ENCODE peak calls at places on chromosomes 16 and 17, in nine cellular contexts. S is HepG2, K is A549, A is HCT116, R is K562, W is SK-N-SH, B is GM12878, P is endothelial cell of umbilical vein, G is H1. F is an unnamed sample.

GRCh38 chr17:44967026-44967906 is 837 bp downstream of the C1QL1 start:
- DNase-seq in P (no peak), R (peak), A (no peak), G (no peak), S (no peak), K (no peak), W (peak), B (no peak), F (no peak)

GRCh38 chr16:28291651-28292626 is at the start of gene SBK1:
- DNase-seq in A (peak), B (peak), P (peak), K (peak), S (peak), R (peak), W (peak), G (no peak), F (peak)

GRCh38 chr16:68190745-68191510 is 45.0 kb downstream of the ESRP2 start:
- DNase-seq in S (peak), K (no peak), B (no peak), R (no peak), A (no peak), G (no peak), W (no peak), P (no peak), F (no peak)

GRCh38 chr16:67030221-67030962 is 1.4 kb downstream of the CBFB start:
- DNase-seq in K (no peak), S (no peak), B (no peak), R (no peak), A (no peak), P (no peak), G (no peak), W (no peak), F (no peak)

GRCh38 chr16:66798162-66798561 is 3.2 kb downstream of the TERB1 start:
- DNase-seq in S (no peak), P (no peak), W (no peak), K (no peak), B (no peak), R (no peak), A (no peak), G (no peak), F (no peak)

GRCh38 chr17:32323784-32324590 is 18.0 kb downstream of the C17orf75 start:
- DNase-seq in P (peak), W (peak), R (no peak), K (no peak), A (no peak), B (no peak), S (no peak), G (no peak), F (no peak)

GRCh38 chr16:89380681-89381080 is 109.7 kb downstream of the ANKRD11 start:
- DNase-seq in G (no peak), W (no peak), R (no peak), P (no peak), A (no peak), S (no peak), B (no peak), K (no peak), F (no peak)

GRCh38 chr17:59427425-59427921 is 96.0 kb downstream of the YPEL2 start:
- DNase-seq in G (no peak), A (no peak), P (peak), R (no peak), W (no peak), K (peak), B (no peak), S (no peak), F (no peak)

GRCh38 chr17:70636517-70637133 is 467.3 kb downstream of the KCNJ2 start:
- DNase-seq in S (peak), W (peak), A (peak), R (peak), B (no peak), K (peak), G (no peak), P (peak), F (peak)

GRCh38 chr17:80781188-80781577 is 210.5 kb upstream of the CHMP6 start:
- DNase-seq in B (no peak), R (no peak), S (no peak), A (no peak), W (no peak), G (no peak), K (no peak), P (no peak), F (peak)

GRCh38 chr17:43367588-43368242 is 31.1 kb upstream of the ARL4D start:
- DNase-seq in B (peak), R (no peak), K (peak), G (no peak), S (peak), W (peak), P (no peak), A (peak), F (peak)

GRCh38 chr16:84082835-84083569 is 33.7 kb downstream of the MBTPS1 start:
- DNase-seq in W (no peak), A (no peak), K (no peak), G (no peak), S (no peak), R (no peak), P (no peak), B (no peak), F (no peak)

GRCh38 chr17:83089322-83090156 is 10.1 kb downstream of the METRNL start:
- DNase-seq in P (no peak), A (no peak), K (no peak), G (no peak), R (peak), W (no peak), S (no peak), B (no peak), F (no peak)

GRCh38 chr16:8953064-8953463 is 10.6 kb downstream of the USP7 start:
- DNase-seq in W (no peak), K (no peak), S (no peak), P (no peak), A (no peak), R (no peak), B (no peak), G (no peak), F (no peak)

GRCh38 chr17:17886747-17887146 is 50.0 kb upstream of the SREBF1 start:
- DNase-seq in B (no peak), W (no peak), G (no peak), K (no peak), P (no peak), S (no peak), R (no peak), A (no peak), F (no peak)

GRCh38 chr17:73646409-73647305 is 2.4 kb upstream of the SDK2 start:
- DNase-seq in G (no peak), P (no peak), S (peak), B (no peak), R (no peak), K (peak), A (no peak), W (peak), F (peak)

GRCh38 chr16:75606507-75606906 is 16.6 kb downstream of the ADAT1 start:
- DNase-seq in B (no peak), W (no peak), S (no peak), K (no peak), R (no peak), G (no peak), A (no peak), P (no peak), F (no peak)

GRCh38 chr16:12225282-12225681 is 248.7 kb downstream of the SNX29 start:
- DNase-seq in A (no peak), G (no peak), K (no peak), S (no peak), R (no peak), B (no peak), W (no peak), P (no peak), F (no peak)

GRCh38 chr17:76091526-76092285 is 11.9 kb downstream of the EXOC7 start:
- DNase-seq in G (no peak), S (no peak), P (peak), W (no peak), R (no peak), B (no peak), K (no peak), A (no peak), F (no peak)

GRCh38 chr16:5012887-5013286 is 20.8 kb downstream of the NAGPA start:
- DNase-seq in A (no peak), P (no peak), K (no peak), G (no peak), R (no peak), S (no peak), B (no peak), W (no peak), F (no peak)

GRCh38 chr17:68248199-68248825 is 469 bp downstream of the AMZ2 start:
- DNase-seq in S (no peak), B (no peak), R (no peak), G (no peak), A (no peak), K (no peak), P (no peak), W (no peak), F (no peak)

GRCh38 chr17:59439711-59440110 is 108.3 kb downstream of the YPEL2 start:
- DNase-seq in P (peak), W (no peak), R (no peak), B (no peak), S (no peak), A (no peak), K (no peak), G (no peak), F (no peak)

GRCh38 chr16:4548124-4548523 is 8.0 kb upstream of the C16orf96 start:
- DNase-seq in W (no peak), A (no peak), K (no peak), P (no peak), G (no peak), B (no peak), R (peak), S (no peak), F (no peak)

GRCh38 chr16:7394936-7395335 is 62.3 kb downstream of the RBFOX1 start:
- DNase-seq in G (no peak), P (no peak), A (no peak), K (no peak), W (no peak), B (no peak), R (no peak), S (no peak), F (no peak)

GRCh38 chr17:2837147-2837561 is 40.9 kb downstream of the RAP1GAP2 start:
- DNase-seq in A (no peak), G (no peak), S (no peak), W (no peak), R (no peak), K (no peak), P (no peak), B (no peak), F (peak)

GRCh38 chr17:75778861-75779249 is 5.8 kb upstream of the UNK start:
- DNase-seq in W (no peak), K (peak), B (no peak), A (no peak), P (no peak), R (no peak), G (no peak), S (peak), F (no peak)

GRCh38 chr17:34412534-34412933 is 49.5 kb upstream of the CCL1 start:
- DNase-seq in P (no peak), W (no peak), A (no peak), B (no peak), R (peak), K (no peak), S (no peak), G (no peak), F (no peak)

GRCh38 chr16:30951785-30952184 is 2.9 kb downstream of the ORAI3 start:
- DNase-seq in P (peak), G (no peak), R (no peak), K (no peak), A (no peak), W (no peak), S (no peak), B (no peak), F (no peak)

DNA sequence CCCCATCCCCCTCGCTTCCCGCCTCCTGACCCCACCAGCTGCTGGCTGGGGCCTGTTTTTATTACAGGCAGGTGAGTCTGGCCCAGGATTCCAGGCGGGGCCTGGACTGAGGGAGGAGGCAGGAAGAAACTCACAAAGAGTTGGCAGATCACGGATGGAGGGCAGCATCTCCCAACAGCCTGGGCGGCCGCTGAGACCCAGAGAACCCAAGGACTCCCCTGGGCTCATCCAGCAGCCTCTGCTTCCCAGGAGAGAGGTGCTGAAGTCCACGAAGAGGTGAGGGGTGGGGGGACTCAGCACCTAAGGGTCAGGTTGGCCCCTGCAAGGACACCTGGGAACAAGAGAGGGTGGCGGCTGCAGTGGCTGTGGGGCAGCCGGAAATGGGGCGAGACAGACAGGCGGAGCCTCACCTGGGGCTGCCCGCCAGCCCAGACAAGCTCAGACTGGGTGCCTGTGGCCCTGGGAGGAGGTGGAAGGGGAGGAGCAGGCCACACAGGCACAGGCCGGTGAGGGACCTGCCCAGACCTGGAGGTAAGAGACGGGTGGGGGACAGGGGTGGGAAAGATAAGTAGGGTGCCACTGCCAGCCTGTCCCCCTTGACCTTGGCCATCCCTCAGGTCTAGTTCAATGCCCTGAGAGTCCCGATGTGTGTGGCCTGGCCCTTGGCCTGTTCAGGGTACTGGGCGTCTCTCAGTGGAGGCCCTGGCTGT is 8.7 kb upstream of the ADGRG1 start:
- DNase-seq in R (no peak), G (no peak), B (no peak), A (no peak), P (no peak), W (no peak), S (peak), K (no peak), F (no peak)
- H3K4me3 ChIP-seq in R (no peak), G (no peak), B (no peak), A (peak), P (no peak), W (no peak), S (peak), K (no peak), F (no peak)

GRCh38 chr16:3098459-3099394 is at the start of gene ZSCAN10:
- DNase-seq in W (no peak), G (peak), S (no peak), K (no peak), A (no peak), P (no peak), B (no peak), R (no peak), F (no peak)

GRCh38 chr16:3101018-3101840 is 2.1 kb upstream of the ZSCAN10 start:
- DNase-seq in A (no peak), W (peak), K (peak), G (no peak), P (peak), R (peak), S (peak), B (no peak), F (peak)

GRCh38 chr16:3099395-3099731 is 269 bp upstream of the ZSCAN10 start:
- DNase-seq in B (no peak), P (no peak), G (no peak), A (no peak), K (no peak), R (no peak), W (no peak), S (no peak), F (no peak)

GRCh38 chr16:3099732-3100499 is 822 bp upstream of the ZSCAN10 start:
- DNase-seq in G (peak), P (peak), K (peak), W (peak), S (peak), A (peak), B (no peak), R (peak), F (peak)

GRCh38 chr16:3101841-3102470 is 2.9 kb upstream of the ZSCAN10 start:
- DNase-seq in G (no peak), R (no peak), S (no peak), K (no peak), A (no peak), B (no peak), W (no peak), P (peak), F (peak)
- TF ChIP-seq MAX in G (no peak), R (no peak), S (no peak), K (no peak), A (no peak), B (no peak), W (no peak), P (no peak), F (peak)

GRCh38 chr17:20270336-20270735 is 197.0 kb downstream of the LGALS9B start:
- DNase-seq in R (no peak), G (no peak), P (no peak), K (no peak), A (no peak), W (no peak), S (no peak), B (no peak), F (no peak)
- H3K4me3 ChIP-seq in R (no peak), G (no peak), P (no peak), K (no peak), A (no peak), W (no peak), S (no peak), B (no peak), F (no peak)

DNA sequence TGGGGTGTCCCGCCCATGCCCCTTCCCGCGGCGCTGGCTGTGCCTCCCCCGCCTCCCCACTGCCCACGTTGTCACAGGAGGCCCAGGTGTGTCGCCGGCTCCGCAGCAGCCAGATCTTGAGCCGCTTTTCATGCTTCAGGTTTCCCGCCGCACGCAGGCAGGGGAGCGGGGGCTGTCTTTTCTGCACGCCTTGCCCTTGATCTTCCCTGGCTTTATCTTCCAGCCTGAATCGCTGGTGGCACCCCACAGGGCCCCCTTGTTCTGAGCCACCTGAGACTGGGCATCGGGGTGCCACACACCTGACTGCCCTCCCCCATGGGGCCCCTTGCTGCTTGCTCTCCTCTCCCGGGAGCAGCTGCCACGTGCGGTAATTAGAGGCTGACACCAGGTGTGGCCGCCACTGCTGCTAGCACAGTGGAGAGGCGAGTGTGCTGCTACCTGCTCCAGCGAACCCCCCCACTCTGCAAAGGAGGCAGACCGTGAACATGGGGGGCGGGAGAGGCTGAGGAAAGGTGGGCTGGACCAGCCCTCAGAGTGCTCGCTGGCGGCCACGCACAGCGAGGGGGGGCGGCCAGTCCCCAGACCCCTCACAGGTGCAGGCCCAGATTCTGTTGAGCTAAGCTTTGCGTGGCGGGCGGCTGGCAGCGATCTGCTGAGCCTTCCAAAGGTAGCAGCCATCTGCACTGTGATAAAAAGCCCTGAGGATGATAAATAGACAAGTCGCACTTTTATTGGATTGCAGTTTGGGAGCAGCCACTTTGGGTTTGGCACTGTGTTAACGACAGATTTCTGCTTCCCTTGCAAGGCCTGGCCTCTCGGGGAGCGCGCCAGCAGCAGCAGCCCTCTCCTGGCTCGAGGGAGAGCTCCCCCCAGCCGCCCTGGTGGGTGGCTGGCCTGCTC is 168.0 kb upstream of the GSE1 start:
- DNase-seq in S (no peak), W (peak), B (no peak), K (no peak), A (no peak), R (peak), G (no peak), P (no peak), F (no peak)
- TF ChIP-seq MAX in S (peak), W (no peak), B (no peak), K (no peak), A (no peak), R (peak), G (peak), P (no peak), F (no peak)

GRCh38 chr17:74737299-74738050 is 419 bp downstream of the RAB37 start:
- DNase-seq in B (no peak), R (peak), G (no peak), W (peak), S (peak), A (peak), K (peak), P (no peak), F (peak)
- H3K4me3 ChIP-seq in B (peak), R (no peak), G (peak), W (no peak), S (peak), A (peak), K (peak), P (no peak), F (peak)

DNA sequence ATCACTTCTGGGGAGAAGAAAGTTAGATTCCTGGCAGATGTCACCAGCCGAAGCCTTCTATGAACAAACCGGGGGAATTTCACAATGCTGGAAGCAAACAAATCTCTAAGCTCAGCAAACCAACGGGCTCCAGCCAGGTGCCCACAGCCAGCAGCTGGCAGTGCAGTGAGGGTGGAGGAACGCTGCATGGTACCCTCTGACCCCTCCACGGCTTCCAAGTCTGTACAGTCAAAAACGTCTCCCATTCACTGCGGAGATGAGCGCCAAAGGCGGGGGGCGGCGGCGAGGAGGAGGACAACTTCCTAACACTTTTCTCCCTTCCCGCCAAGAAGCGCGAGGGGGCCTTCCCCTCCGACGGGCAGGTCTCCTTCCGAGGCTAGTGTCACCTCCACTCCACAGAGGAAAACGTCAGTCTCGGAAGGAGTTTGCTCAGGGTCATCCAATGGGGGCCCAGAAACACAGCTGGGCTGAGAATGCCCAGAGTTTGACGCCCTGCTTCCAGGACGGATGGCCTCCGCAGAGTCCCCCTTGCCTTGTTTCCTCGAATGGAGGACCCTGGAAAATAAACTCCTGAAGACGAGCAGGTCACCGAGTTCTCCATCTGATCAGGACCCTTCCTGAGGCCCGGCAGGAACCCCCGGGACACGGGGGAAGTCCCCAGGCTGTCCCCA is 855 bp downstream of the ZNF598 start:
- DNase-seq in K (no peak), S (peak), W (peak), B (no peak), G (no peak), A (no peak), R (peak), P (peak), F (peak)
- TF ChIP-seq MAX in K (peak), S (peak), W (no peak), B (no peak), G (peak), A (peak), R (peak), P (no peak), F (no peak)

GRCh38 chr17:7041607-7042506 is 2.0 kb downstream of the SLC16A11 start:
- DNase-seq in B (no peak), P (no peak), A (no peak), R (no peak), K (no peak), S (no peak), W (peak), G (no peak), F (no peak)

GRCh38 chr17:7045492-7046126 is 1.7 kb upstream of the SLC16A11 start:
- DNase-seq in P (peak), K (peak), A (peak), S (peak), B (peak), W (peak), R (no peak), G (no peak), F (peak)

GRCh38 chr17:7043544-7044268 is at the start of gene SLC16A11:
- DNase-seq in R (no peak), K (no peak), S (no peak), P (peak), A (no peak), G (no peak), W (peak), B (no peak), F (peak)

GRCh38 chr17:7043195-7043543 is 723 bp downstream of the SLC16A11 start:
- DNase-seq in B (no peak), S (no peak), P (no peak), R (no peak), G (no peak), K (no peak), A (no peak), W (peak), F (no peak)

GRCh38 chr17:7042507-7043194 is 1.2 kb downstream of the SLC16A11 start:
- DNase-seq in R (no peak), K (no peak), B (no peak), A (no peak), G (no peak), W (peak), S (no peak), P (no peak), F (no peak)
- H3K4me3 ChIP-seq in R (no peak), K (no peak), B (peak), A (no peak), G (peak), W (peak), S (no peak), P (peak), F (no peak)

F was measured in NB4.